ENCODE peak calls at places on chromosomes 5 and 9, in six cellular contexts. M, A, R, N, D and G are unnamed samples.

GRCh38 chr9:134460206-134460605 is 134.0 kb downstream of the RXRA start:
- DNase-seq in M (no peak), A (no peak), R (no peak), N (no peak), D (no peak), G (no peak)

GRCh38 chr5:86337667-86338460 is 279.9 kb upstream of the COX7C start:
- DNase-seq in M (peak), A (no peak), R (no peak), N (no peak), D (no peak), G (no peak)

GRCh38 chr9:19286634-19287188 is 56.2 kb downstream of the DENND4C start:
- DNase-seq in M (no peak), A (peak), R (no peak), N (no peak), D (peak), G (no peak)

GRCh38 chr9:69829484-69829883 is 8.9 kb downstream of the CFAP95 start:
- DNase-seq in M (no peak), A (no peak), R (no peak), N (no peak), D (no peak), G (no peak)

GRCh38 chr5:26482817-26483375 is 555.5 kb downstream of the CDH9 start:
- DNase-seq in M (peak), A (peak), R (peak), N (no peak), D (no peak), G (peak)

GRCh38 chr5:172556262-172556661 is 84.8 kb upstream of the NEURL1B start:
- DNase-seq in M (no peak), A (no peak), R (no peak), N (no peak), D (no peak), G (peak)

GRCh38 chr5:54644226-54644625 is 126.7 kb downstream of the SNX18 start:
- DNase-seq in M (no peak), A (peak), R (peak), N (peak), D (peak), G (peak)

GRCh38 chr5:7464182-7464581 is 68.2 kb downstream of the ADCY2 start:
- DNase-seq in M (no peak), A (peak), R (no peak), N (no peak), D (no peak), G (no peak)

GRCh38 chr5:89105171-89105695 is 222.2 kb upstream of the MEF2C start:
- DNase-seq in M (no peak), A (no peak), R (no peak), N (no peak), D (peak), G (no peak)

GRCh38 chr9:26462213-26462612 is 430.4 kb downstream of the CAAP1 start:
- DNase-seq in M (no peak), A (no peak), R (peak), N (no peak), D (no peak), G (no peak)

GRCh38 chr5:160342413-160342941 is 27.9 kb downstream of the C1QTNF2 start:
- DNase-seq in M (no peak), A (no peak), R (no peak), N (no peak), D (peak), G (peak)

GRCh38 chr9:21686738-21687137 is 115.7 kb upstream of the MTAP start:
- DNase-seq in M (no peak), A (no peak), R (no peak), N (no peak), D (no peak), G (no peak)

GRCh38 chr5:118891252-118891651 is 97.1 kb downstream of the DTWD2 start:
- DNase-seq in M (no peak), A (no peak), R (no peak), N (no peak), D (no peak), G (no peak)

GRCh38 chr5:40991168-40991980 is 79.8 kb downstream of the MROH2B start:
- DNase-seq in M (no peak), A (peak), R (no peak), N (peak), D (peak), G (peak)

GRCh38 chr9:77712533-77713130 is 64.5 kb upstream of the GNA14 start:
- DNase-seq in M (no peak), A (peak), R (peak), N (peak), D (peak), G (peak)

GRCh38 chr5:35924122-35924949 is 14.1 kb downstream of the CAPSL start:
- DNase-seq in M (no peak), A (no peak), R (no peak), N (no peak), D (peak), G (peak)

GRCh38 chr5:18314192-18314778 is 680.0 kb downstream of the TAF11L14 start:
- DNase-seq in M (no peak), A (peak), R (no peak), N (no peak), D (no peak), G (peak)

GRCh38 chr5:110401881-110402280 is 324.6 kb downstream of the TMEM232 start:
- DNase-seq in M (no peak), A (no peak), R (no peak), N (no peak), D (peak), G (peak)

GRCh38 chr5:78467744-78468357 is 107.4 kb downstream of the SCAMP1 start:
- DNase-seq in M (no peak), A (peak), R (peak), N (peak), D (peak), G (peak)

GRCh38 chr5:113059232-113059805 is 82.7 kb downstream of the DCP2 start:
- DNase-seq in M (no peak), A (no peak), R (peak), N (no peak), D (no peak), G (no peak)

GRCh38 chr9:3331801-3332200 is 194.0 kb downstream of the RFX3 start:
- DNase-seq in M (peak), A (peak), R (no peak), N (no peak), D (no peak), G (no peak)

GRCh38 chr5:56270568-56271392 is 37.6 kb upstream of the ANKRD55 start:
- DNase-seq in M (peak), A (peak), R (peak), N (peak), D (peak), G (peak)

GRCh38 chr9:77892171-77892570 is 139.4 kb downstream of the GNAQ start:
- DNase-seq in M (no peak), A (no peak), R (no peak), N (no peak), D (no peak), G (no peak)

GRCh38 chr5:59021286-59021673 is 438.4 kb downstream of the RAB3C start:
- DNase-seq in M (no peak), A (no peak), R (no peak), N (no peak), D (no peak), G (no peak)

GRCh38 chr5:177980776-177981175 is 15.3 kb downstream of the PROP1 start:
- DNase-seq in M (peak), A (no peak), R (no peak), N (no peak), D (peak), G (no peak)

GRCh38 chr5:18281947-18282557 is 647.8 kb downstream of the TAF11L14 start:
- DNase-seq in M (no peak), A (peak), R (peak), N (peak), D (peak), G (peak)

GRCh38 chr9:9352877-9353481 is 1259.8 kb downstream of the PTPRD start:
- DNase-seq in M (no peak), A (no peak), R (no peak), N (no peak), D (no peak), G (no peak)

GRCh38 chr5:55338810-55339243 is 31.0 kb downstream of the MTREX start:
- DNase-seq in M (no peak), A (no peak), R (no peak), N (no peak), D (no peak), G (no peak)

GRCh38 chr5:66554211-66554610 is 42.0 kb upstream of the MAST4 start:
- DNase-seq in M (no peak), A (no peak), R (peak), N (no peak), D (peak), G (no peak)

GRCh38 chr9:122346478-122347347 is 24.1 kb upstream of the PTGS1 start:
- DNase-seq in M (peak), A (no peak), R (no peak), N (no peak), D (no peak), G (no peak)

GRCh38 chr5:27125856-27126255 is 87.5 kb upstream of the CDH9 start:
- DNase-seq in M (no peak), A (no peak), R (no peak), N (no peak), D (no peak), G (no peak)

GRCh38 chr5:66652818-66653217 is 56.6 kb downstream of the MAST4 start:
- DNase-seq in M (no peak), A (no peak), R (no peak), N (no peak), D (no peak), G (no peak)

GRCh38 chr9:91161465-91162275 is 200.0 kb downstream of the AUH start:
- DNase-seq in M (no peak), A (no peak), R (no peak), N (no peak), D (no peak), G (no peak)

GRCh38 chr9:79382468-79382867 is 189.3 kb upstream of the TLE4 start:
- DNase-seq in M (no peak), A (peak), R (no peak), N (no peak), D (peak), G (no peak)

GRCh38 chr5:170631471-170632195 is 127.8 kb downstream of the KCNIP1 start:
- DNase-seq in M (peak), A (peak), R (no peak), N (no peak), D (no peak), G (peak)

GRCh38 chr5:55836191-55836590 is 15.0 kb upstream of the IL31RA start:
- DNase-seq in M (no peak), A (no peak), R (no peak), N (no peak), D (no peak), G (no peak)

GRCh38 chr5:150636391-150637244 is 3.8 kb upstream of the SYNPO start:
- DNase-seq in M (no peak), A (peak), R (no peak), N (no peak), D (peak), G (peak)

GRCh38 chr5:140044041-140044440 is 942 bp upstream of the NRG2 start:
- DNase-seq in M (no peak), A (no peak), R (no peak), N (no peak), D (no peak), G (peak)
- TF ChIP-seq CTCF in M (no peak), A (no peak), R (no peak), N (no peak), D (no peak), G (no peak)

DNA sequence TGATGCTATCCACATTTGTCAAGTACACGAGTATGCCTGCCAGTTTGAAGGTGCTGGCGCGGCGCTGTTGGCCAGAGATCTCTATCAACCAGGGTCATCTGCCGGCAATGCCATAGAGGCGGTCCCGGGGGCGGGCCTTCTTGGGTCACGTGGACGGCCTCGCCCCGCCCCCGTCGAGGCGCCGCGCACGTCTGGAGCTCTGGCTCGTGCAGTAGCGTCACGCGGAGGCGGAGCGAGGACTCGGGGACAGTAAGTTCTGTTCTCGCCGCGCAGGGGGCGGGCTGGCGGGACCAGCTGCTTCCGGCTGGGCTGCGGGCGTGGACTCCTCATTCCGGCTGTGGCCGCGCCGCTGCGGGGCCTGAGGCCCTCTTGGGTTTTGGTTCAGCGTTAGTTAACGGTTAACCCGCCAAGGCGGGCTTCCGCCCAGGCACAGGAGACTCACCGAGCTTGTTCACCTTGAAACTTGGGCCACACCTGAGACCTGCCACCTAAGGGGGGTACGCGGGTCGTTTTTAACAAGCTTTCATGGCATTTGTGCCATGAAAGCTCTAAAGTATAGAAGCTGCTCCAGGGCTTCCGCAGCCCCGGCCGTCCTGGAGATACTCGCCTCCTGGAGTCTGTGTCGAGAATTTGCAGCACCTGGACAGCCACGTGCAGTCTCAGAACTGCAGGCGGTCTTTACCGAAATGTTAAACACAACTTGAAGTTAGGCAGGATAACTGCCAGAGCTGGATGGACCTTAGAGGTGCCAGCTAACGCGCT is at the start of gene RFESD:
- DNase-seq in M (peak), A (peak), R (peak), N (peak), D (peak), G (peak)
- TF ChIP-seq CTCF in M (no peak), A (no peak), R (no peak), N (peak), D (peak), G (no peak)

GRCh38 chr5:132566657-132567056 is 9.9 kb downstream of the RAD50 start:
- DNase-seq in M (no peak), A (no peak), R (no peak), N (no peak), D (no peak), G (no peak)

GRCh38 chr5:132559661-132560060 is 2.9 kb downstream of the RAD50 start:
- DNase-seq in M (no peak), A (no peak), R (no peak), N (no peak), D (no peak), G (no peak)

GRCh38 chr5:132557425-132557805 is 638 bp downstream of the RAD50 start:
- DNase-seq in M (peak), A (peak), R (no peak), N (no peak), D (peak), G (peak)

GRCh38 chr5:132556511-132557424 is at the start of gene RAD50:
- DNase-seq in M (peak), A (peak), R (peak), N (peak), D (peak), G (peak)

GRCh38 chr5:132561601-132562000 is 4.8 kb downstream of the RAD50 start:
- DNase-seq in M (no peak), A (no peak), R (no peak), N (no peak), D (no peak), G (no peak)
- TF ChIP-seq CTCF in M (no peak), A (no peak), R (no peak), N (no peak), D (no peak), G (no peak)

DNA sequence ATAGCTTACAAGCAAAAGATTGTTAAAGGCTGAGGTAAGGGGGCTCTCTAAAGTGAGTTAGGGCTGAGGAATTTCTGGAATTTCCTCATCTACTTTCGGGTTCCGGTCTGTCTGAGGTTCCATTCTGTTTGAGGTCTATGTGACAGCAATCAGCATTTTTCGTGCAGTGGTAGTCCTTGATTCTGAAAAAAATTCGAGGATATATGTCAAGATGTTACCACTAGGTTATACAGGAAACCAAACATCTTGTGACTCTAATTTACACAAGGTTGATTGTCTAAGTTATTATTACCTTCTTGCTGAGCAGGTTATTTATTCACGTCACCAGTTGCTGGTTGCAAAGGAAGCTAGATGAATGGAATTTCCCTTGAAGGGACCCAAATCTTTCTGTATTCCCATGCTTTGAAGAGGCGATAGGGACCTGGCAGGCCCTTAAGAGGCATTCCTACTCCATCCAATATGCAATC is 35.2 kb downstream of the RLN2 start:
- DNase-seq in M (no peak), A (no peak), R (peak), N (peak), D (peak), G (no peak)
- TF ChIP-seq CTCF in M (no peak), A (no peak), R (no peak), N (no peak), D (no peak), G (no peak)

DNA sequence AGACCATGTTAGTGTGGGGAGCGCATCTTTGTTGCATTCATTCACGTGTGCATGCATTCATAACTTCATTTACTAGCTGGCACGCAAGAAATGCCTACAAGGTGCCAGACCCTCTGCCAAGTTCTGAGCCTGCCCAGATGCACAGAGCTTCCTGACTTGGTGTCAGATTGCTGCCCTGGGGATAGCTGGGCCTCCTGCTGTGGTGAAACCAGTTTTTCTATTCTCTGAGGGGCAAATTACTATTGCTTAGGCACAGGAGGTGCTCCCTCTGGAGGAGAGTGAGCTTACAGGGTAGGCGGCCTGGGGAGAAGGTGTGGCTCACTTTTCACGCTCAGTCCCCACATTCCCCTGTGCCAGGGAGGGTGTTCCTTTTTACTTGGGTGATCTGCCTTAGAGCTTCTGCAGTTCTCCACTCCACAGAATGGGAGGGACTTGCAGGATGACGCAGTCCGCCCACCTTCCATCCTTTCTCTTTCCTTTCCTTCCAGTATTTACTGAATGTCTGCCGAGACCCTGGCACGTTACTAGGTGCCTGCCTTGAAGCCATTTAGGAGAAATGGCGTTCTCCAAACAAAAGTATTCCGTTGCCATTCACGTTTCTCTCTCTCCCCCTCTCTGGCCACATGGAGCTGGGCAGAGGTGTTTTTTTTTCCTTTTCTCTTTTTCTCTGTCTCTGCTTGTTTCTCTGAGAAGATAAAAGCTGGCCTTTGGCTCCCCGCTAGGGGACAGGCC is 27.9 kb upstream of the CTNNA1 start:
- DNase-seq in M (peak), A (peak), R (peak), N (peak), D (peak), G (peak)
- TF ChIP-seq CTCF in M (peak), A (no peak), R (peak), N (peak), D (peak), G (no peak)

GRCh38 chr5:139649082-139649991 is 1.2 kb downstream of the CXXC5 start:
- DNase-seq in M (peak), A (no peak), R (no peak), N (no peak), D (no peak), G (no peak)
- TF ChIP-seq CTCF in M (no peak), A (no peak), R (no peak), N (no peak), D (no peak), G (no peak)

DNA sequence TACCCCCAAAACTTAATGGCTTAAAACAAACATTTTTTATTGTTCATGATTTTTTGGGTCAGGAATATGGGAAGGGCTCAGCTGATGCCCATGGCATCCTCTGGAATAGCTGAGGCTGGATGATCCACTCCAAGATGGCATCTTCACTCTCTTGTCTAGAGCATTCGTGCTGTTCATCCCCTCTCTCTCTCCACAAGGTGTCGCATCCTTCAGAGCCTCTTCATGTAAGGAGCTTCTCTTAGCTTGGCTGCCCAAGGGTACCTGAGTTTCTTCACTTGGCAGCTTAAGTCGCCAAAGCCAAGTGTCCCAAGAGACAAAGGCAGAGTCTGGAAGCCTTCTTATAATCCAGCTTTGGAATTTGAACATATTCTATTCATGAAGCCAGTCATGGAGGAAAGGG is 294.7 kb downstream of the CHSY3 start:
- DNase-seq in M (peak), A (peak), R (no peak), N (peak), D (no peak), G (peak)
- TF ChIP-seq CTCF in M (peak), A (no peak), R (peak), N (peak), D (no peak), G (peak)